ENCODE peak calls at places on chromosomes 12 and 14, in ten cellular contexts. T is hypothalamus; X is NCI-H69; E is SW 1271; A is H4; R is myocyte; F is activated CD4-positive, CD25-positive, alpha-beta regulatory T cell treated with anti-CD3 and anti-CD28 coated beads, Interleukin-2, amount 50 U/mL, for 72 hours; N is left cardiac atrium; P is heart right ventricle; Y is NCI-H2029 treated with DMSO at 0.1 percent for 48 hours. J is an unnamed sample.

GRCh38 chr12:52692253-52692652 is 11.1 kb downstream of the KRT77 start:
- DNase-seq in T (no peak), X (no peak), E (no peak), A (no peak), R (no peak), F (no peak), N (no peak), P (no peak), Y (no peak), J (no peak)

GRCh38 chr12:15852383-15852782 is 29.8 kb upstream of the STRAP start:
- DNase-seq in T (no peak), X (no peak), E (no peak), A (peak), R (no peak), F (no peak), N (no peak), P (no peak), Y (no peak), J (no peak)

GRCh38 chr14:27389402-27389801 is 791.6 kb upstream of the NOVA1 start:
- DNase-seq in T (no peak), X (no peak), E (no peak), A (no peak), R (no peak), F (no peak), N (no peak), P (no peak), Y (no peak), J (no peak)

GRCh38 chr14:23910081-23910875 is 43.3 kb upstream of the DHRS4 start:
- DNase-seq in T (no peak), X (peak), E (peak), A (peak), R (peak), F (no peak), N (no peak), P (no peak), Y (peak), J (no peak)

GRCh38 chr12:46217686-46218508 is 50.9 kb downstream of the SLC38A1 start:
- DNase-seq in T (no peak), X (no peak), E (no peak), A (no peak), R (no peak), F (peak), N (no peak), P (no peak), Y (no peak), J (no peak)

GRCh38 chr12:87931764-87932163 is 97.4 kb downstream of the C12orf50 start:
- DNase-seq in T (no peak), X (peak), E (no peak), A (no peak), R (no peak), F (no peak), N (no peak), P (no peak), Y (no peak), J (no peak)

GRCh38 chr14:75885829-75886228 is 96.0 kb downstream of the TGFB3 start:
- DNase-seq in T (no peak), X (no peak), E (no peak), A (no peak), R (peak), F (no peak), N (no peak), P (no peak), Y (no peak), J (no peak)

GRCh38 chr14:104870368-104871144 is 5.5 kb downstream of the CEP170B start:
- DNase-seq in T (no peak), X (peak), E (no peak), A (no peak), R (no peak), F (peak), N (no peak), P (no peak), Y (no peak), J (peak)

GRCh38 chr12:132827763-132828703 is 636 bp downstream of the GOLGA3 start:
- DNase-seq in T (no peak), X (peak), E (peak), A (peak), R (peak), F (peak), N (peak), P (peak), Y (peak), J (no peak)

GRCh38 chr12:111040690-111041089 is 120.3 kb upstream of the MYL2 start:
- DNase-seq in T (no peak), X (no peak), E (no peak), A (no peak), R (no peak), F (no peak), N (no peak), P (no peak), Y (no peak), J (no peak)

GRCh38 chr14:70919774-70920173 is 12.5 kb downstream of the PCNX1 start:
- DNase-seq in T (no peak), X (no peak), E (no peak), A (no peak), R (peak), F (no peak), N (no peak), P (no peak), Y (no peak), J (no peak)

GRCh38 chr12:115938794-115939377 is 338.6 kb downstream of the MED13L start:
- DNase-seq in T (no peak), X (no peak), E (no peak), A (no peak), R (no peak), F (no peak), N (no peak), P (no peak), Y (no peak), J (no peak)

GRCh38 chr14:69059658-69060648 is 80.9 kb upstream of the ACTN1 start:
- DNase-seq in T (no peak), X (no peak), E (no peak), A (no peak), R (peak), F (no peak), N (peak), P (no peak), Y (no peak), J (peak)

GRCh38 chr12:124713436-124714082 is 146.1 kb upstream of the NCOR2 start:
- DNase-seq in T (no peak), X (no peak), E (no peak), A (peak), R (no peak), F (peak), N (peak), P (peak), Y (no peak), J (peak)

GRCh38 chr14:51260225-51260624 is 20.2 kb downstream of the TMX1 start:
- DNase-seq in T (no peak), X (no peak), E (no peak), A (no peak), R (no peak), F (no peak), N (no peak), P (no peak), Y (no peak), J (no peak)

GRCh38 chr12:70040141-70040540 is 203.1 kb upstream of the CNOT2 start:
- DNase-seq in T (no peak), X (no peak), E (no peak), A (no peak), R (no peak), F (no peak), N (no peak), P (no peak), Y (no peak), J (no peak)

GRCh38 chr14:69181491-69181890 is 9.8 kb upstream of the EXD2 start:
- DNase-seq in T (no peak), X (no peak), E (no peak), A (no peak), R (no peak), F (no peak), N (no peak), P (no peak), Y (no peak), J (no peak)

GRCh38 chr12:52815676-52816075 is 1.8 kb upstream of the KRT4 start:
- DNase-seq in T (no peak), X (no peak), E (no peak), A (no peak), R (no peak), F (no peak), N (no peak), P (no peak), Y (no peak), J (no peak)

GRCh38 chr14:91330111-91330696 is 85.7 kb upstream of the GPR68 start:
- DNase-seq in T (no peak), X (no peak), E (no peak), A (no peak), R (no peak), F (no peak), N (no peak), P (no peak), Y (no peak), J (no peak)

GRCh38 chr14:80754696-80755095 is 186.8 kb downstream of the CEP128 start:
- DNase-seq in T (no peak), X (no peak), E (no peak), A (no peak), R (no peak), F (no peak), N (no peak), P (no peak), Y (no peak), J (no peak)

GRCh38 chr14:99215277-99215676 is 56.7 kb downstream of the BCL11B start:
- DNase-seq in T (no peak), X (peak), E (no peak), A (peak), R (no peak), F (no peak), N (no peak), P (no peak), Y (no peak), J (no peak)

GRCh38 chr14:97602438-97603117 is 805.4 kb downstream of the VRK1 start:
- DNase-seq in T (no peak), X (no peak), E (no peak), A (no peak), R (no peak), F (peak), N (peak), P (peak), Y (no peak), J (no peak)

GRCh38 chr12:43711348-43711747 is 47.2 kb downstream of the PUS7L start:
- DNase-seq in T (no peak), X (no peak), E (no peak), A (no peak), R (no peak), F (no peak), N (no peak), P (no peak), Y (no peak), J (no peak)

GRCh38 chr12:79344855-79345840 is 345.6 kb downstream of the PAWR start:
- DNase-seq in T (no peak), X (peak), E (peak), A (peak), R (peak), F (no peak), N (no peak), P (peak), Y (peak), J (no peak)

GRCh38 chr14:51396222-51396815 is 156.3 kb downstream of the TMX1 start:
- DNase-seq in T (no peak), X (peak), E (peak), A (peak), R (peak), F (no peak), N (no peak), P (peak), Y (no peak), J (peak)

GRCh38 chr14:72565917-72566316 is 328.0 kb downstream of the DPF3 start:
- DNase-seq in T (no peak), X (no peak), E (no peak), A (no peak), R (no peak), F (no peak), N (no peak), P (no peak), Y (no peak), J (peak)

GRCh38 chr14:101294136-101294535 is 267.2 kb upstream of the DIO3 start:
- DNase-seq in T (no peak), X (no peak), E (no peak), A (no peak), R (no peak), F (no peak), N (no peak), P (no peak), Y (no peak), J (no peak)

GRCh38 chr12:20455001-20455706 is 86.8 kb downstream of the PDE3A start:
- DNase-seq in T (no peak), X (no peak), E (no peak), A (no peak), R (no peak), F (no peak), N (no peak), P (no peak), Y (no peak), J (no peak)

GRCh38 chr12:97555547-97556200 is 93.1 kb downstream of the RMST start:
- DNase-seq in T (no peak), X (peak), E (no peak), A (no peak), R (no peak), F (no peak), N (no peak), P (no peak), Y (no peak), J (no peak)

GRCh38 chr12:131795064-131795463 is 33.1 kb upstream of the MMP17 start:
- DNase-seq in T (peak), X (peak), E (no peak), A (no peak), R (no peak), F (no peak), N (no peak), P (no peak), Y (no peak), J (no peak)

J was measured in sigmoid colon.